ENCODE peak calls at places on chromosomes 3 and 15, in four cellular contexts. P, C, X and U are unnamed samples.

GRCh38 chr3:64595253-64595694 is 92.5 kb downstream of the ADAMTS9 start:
- DNase-seq in C (no peak), P (no peak), X (no peak), U (no peak)

GRCh38 chr3:17937081-17937480 is 194.7 kb upstream of the TBC1D5 start:
- DNase-seq in X (no peak), P (no peak), C (no peak), U (no peak)

GRCh38 chr3:14925729-14926591 is 21.4 kb upstream of the NR2C2 start:
- DNase-seq in X (peak), P (no peak), C (peak), U (peak)

GRCh38 chr3:143658869-143659268 is 189.4 kb downstream of the SLC9A9 start:
- DNase-seq in X (no peak), C (no peak), P (no peak), U (no peak)

GRCh38 chr3:32193101-32193500 is 45.4 kb upstream of the CMTM8 start:
- DNase-seq in X (no peak), C (no peak), P (no peak), U (no peak)

GRCh38 chr3:197504239-197505191 is 51.3 kb downstream of the BDH1 start:
- DNase-seq in P (no peak), X (no peak), C (no peak), U (no peak)

GRCh38 chr3:26712211-26713026 is 89.8 kb downstream of the LRRC3B start:
- DNase-seq in C (peak), X (no peak), P (no peak), U (peak)

GRCh38 chr3:151912041-151912440 is 38.6 kb downstream of the SUCNR1 start:
- DNase-seq in X (no peak), P (no peak), C (no peak), U (no peak)

GRCh38 chr15:81213982-81214381 is 17.3 kb downstream of the IL16 start:
- DNase-seq in C (no peak), X (no peak), P (no peak), U (no peak)